ENCODE peak calls at places on chromosomes 11 and 22, in four cellular contexts. W, Z, O and K are unnamed samples.

GRCh38 chr22:27594020-27594419 is 207.5 kb downstream of the MN1 start:
- DNase-seq in W (no peak), Z (no peak), O (no peak), K (no peak)

GRCh38 chr11:106424111-106424510 is 346.6 kb downstream of the AASDHPPT start:
- DNase-seq in W (no peak), Z (peak; percentile 83), O (no peak), K (no peak)

GRCh38 chr22:29257751-29258181 is 10.0 kb downstream of the RHBDD3 start:
- DNase-seq in W (no peak), Z (no peak), O (no peak), K (no peak)

GRCh38 chr11:11450744-11451362 is 97.8 kb upstream of the CSNK2A3 start:
- DNase-seq in W (no peak), Z (peak; percentile 87), O (no peak), K (no peak)

GRCh38 chr11:126968915-126969314 is 31.7 kb downstream of the KIRREL3 start:
- DNase-seq in W (no peak), Z (peak; percentile 6), O (no peak), K (no peak)

GRCh38 chr11:36469063-36469462 is 41.0 kb downstream of the TRAF6 start:
- DNase-seq in W (no peak), Z (no peak), O (no peak), K (no peak)

GRCh38 chr22:24005201-24005600 is at the start of gene GSTT4:
- DNase-seq in W (no peak), Z (no peak), O (no peak), K (no peak)

GRCh38 chr11:64694821-64695365 is 28.1 kb downstream of the NRXN2 start:
- DNase-seq in W (no peak), Z (no peak), O (no peak), K (no peak)

GRCh38 chr11:108853864-108854263 is 189.0 kb downstream of the DDX10 start:
- DNase-seq in W (no peak), Z (no peak), O (no peak), K (no peak)

GRCh38 chr11:118882489-118882888 is 1.2 kb upstream of the CXCR5 start:
- DNase-seq in W (no peak), Z (no peak), O (no peak), K (no peak)

GRCh38 chr22:47146391-47146790 is 383.9 kb downstream of the TBC1D22A start:
- DNase-seq in W (no peak), Z (no peak), O (no peak), K (no peak)

GRCh38 chr11:112859787-112860186 is 101.4 kb upstream of the NCAM1 start:
- DNase-seq in W (no peak), Z (no peak), O (no peak), K (no peak)

GRCh38 chr22:46815132-46815531 is 52.7 kb downstream of the TBC1D22A start:
- DNase-seq in W (peak; percentile 65), Z (no peak), O (no peak), K (no peak)

GRCh38 chr22:23110922-23111527 is 30.8 kb downstream of the RSPH14 start:
- DNase-seq in W (no peak), Z (no peak), O (no peak), K (no peak)

GRCh38 chr11:64225608-64226506 is at the start of the genes NUDT22 and TRPT1:
- DNase-seq in W (peak; percentile 96), Z (peak; percentile 66), O (peak; percentile 85), K (peak; percentile 83)

GRCh38 chr11:103043826-103044688 is 47.9 kb downstream of the DCUN1D5 start:
- DNase-seq in W (no peak), Z (no peak), O (no peak), K (no peak)

GRCh38 chr22:48185656-48186055 is 1423.2 kb downstream of the TBC1D22A start:
- DNase-seq in W (no peak), Z (no peak), O (no peak), K (no peak)

GRCh38 chr22:26711205-26711958 is 54.0 kb downstream of the MIAT start:
- DNase-seq in W (peak; percentile 35), Z (peak; percentile 62), O (no peak), K (no peak)

GRCh38 chr11:103234974-103235373 is 125.7 kb downstream of the DYNC2H1 start:
- DNase-seq in W (no peak), Z (peak; percentile 89), O (no peak), K (no peak)

GRCh38 chr11:117588166-117588810 is 208.7 kb downstream of the DSCAML1 start:
- DNase-seq in W (no peak), Z (no peak), O (no peak), K (no peak)

GRCh38 chr11:121293276-121293569 is 652 bp downstream of the SC5D start:
- DNase-seq in W (no peak), Z (peak; percentile 31), O (no peak), K (no peak)

GRCh38 chr11:76443254-76443935 is 1.4 kb upstream of the EMSY start:
- DNase-seq in W (no peak), Z (no peak), O (no peak), K (no peak)

GRCh38 chr22:43300891-43301676 is 42.1 kb downstream of the SCUBE1 start:
- DNase-seq in W (no peak), Z (no peak), O (no peak), K (no peak)

GRCh38 chr11:128802358-128802981 is 64.6 kb downstream of the KCNJ1 start:
- DNase-seq in W (no peak), Z (no peak), O (no peak), K (no peak)
- H3K36me3 ChIP-seq in W (no peaks in the 10 kb centered on the region), Z (peaks cover 2% of the 10 kb centered on the region), O (no peaks in the 10 kb centered on the region), K (no peaks in the 10 kb centered on the region)

GRCh38 chr11:72724851-72725730 is 27.1 kb downstream of the ARAP1 start:
- DNase-seq in W (peak; percentile 81), Z (peak; percentile 84), O (peak; percentile 49), K (peak; percentile 44)

GRCh38 chr11:72725731-72726042 is 26.5 kb downstream of the ARAP1 start:
- DNase-seq in W (no peak), Z (no peak), O (no peak), K (no peak)

GRCh38 chr11:72722050-72722748 is 30.0 kb downstream of the ARAP1 start:
- DNase-seq in W (peak; percentile 91), Z (peak; percentile 89), O (peak; percentile 76), K (peak; percentile 82)

GRCh38 chr11:72723508-72723907 is 28.7 kb downstream of the ARAP1 start:
- DNase-seq in W (no peak), Z (no peak), O (no peak), K (no peak)

GRCh38 chr11:72724021-72724561 is 28.1 kb downstream of the ARAP1 start:
- DNase-seq in W (no peak), Z (no peak), O (no peak), K (no peak)
- H3K4me3 ChIP-seq in W (no peak overlapping the region), Z (no peak overlapping the region), O (no peak overlapping the region), K (no peak overlapping the region)

DNA sequence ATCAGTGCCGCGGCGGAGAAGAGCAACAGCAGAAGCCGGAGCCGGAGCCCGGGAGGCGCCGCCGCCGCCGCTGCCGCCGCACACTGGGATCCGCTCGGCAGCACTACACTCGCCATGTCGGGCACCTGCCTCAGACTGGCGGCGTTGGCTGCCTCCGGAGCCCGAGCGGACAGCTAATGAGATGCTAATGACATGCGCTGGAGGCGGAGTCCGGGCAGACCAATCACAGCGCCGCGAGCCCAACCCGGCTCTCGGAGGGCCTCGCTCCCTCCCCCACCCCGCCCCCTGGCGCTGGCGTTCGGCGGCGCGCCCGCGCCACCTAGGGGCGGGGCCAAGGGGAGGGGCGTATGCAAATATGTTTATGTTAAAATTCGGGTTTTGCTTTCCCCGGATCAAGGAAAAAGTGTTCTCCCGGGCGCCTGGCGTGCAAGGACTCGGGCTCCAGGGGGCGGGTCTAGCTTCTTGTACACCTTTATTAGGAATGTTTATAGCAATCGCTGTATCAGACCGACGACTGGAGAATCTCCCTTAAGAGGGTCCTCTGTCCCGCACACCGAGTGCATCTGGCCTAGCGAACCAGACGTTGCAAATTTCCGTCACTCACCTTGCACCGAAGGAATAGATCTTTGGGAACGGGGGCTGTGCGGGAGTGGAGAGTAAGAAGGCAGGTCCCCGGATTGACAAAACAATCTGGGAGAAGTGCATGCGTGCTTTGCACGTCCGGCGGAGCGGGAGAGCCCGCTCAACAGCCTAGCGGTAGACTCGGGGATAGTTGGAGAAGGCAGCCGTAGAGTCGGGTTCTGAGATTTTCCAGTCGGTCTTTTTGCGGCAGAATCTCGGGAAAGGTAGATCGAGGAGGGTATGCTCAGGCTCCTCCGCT is at the start of gene CADM1:
- DNase-seq in W (peak; percentile 93), Z (peak; percentile 95), O (peak; percentile 93), K (peak; percentile 96)
- TF ChIP-seq POLR2A in W (peak; percentile 64), Z (peak; percentile 97), O (peak; percentile 96), K (peak; percentile 43)

GRCh38 chr11:16861867-16862266 is 123.4 kb downstream of the C11orf58 start:
- DNase-seq in W (no peak), Z (no peak), O (no peak), K (no peak)
- H3K36me3 ChIP-seq in W (no peaks in the 10 kb centered on the region), Z (no peaks in the 10 kb centered on the region), O (no peaks in the 10 kb centered on the region), K (no peaks in the 10 kb centered on the region)